ENCODE peak calls at places on chromosome 19, in six cellular contexts. One of them, this sample, is unnamed.

GRCh38 chr19:19349365-19349764 is 28.7 kb downstream of the MAU2 start:
- DNase-seq in left ventricle myocardium inferior: no peak
- DNase-seq in HCT116: no peak
- DNase-seq in heart left ventricle: no peak
- DNase-seq in prostate gland: no peak
- DNase-seq in progenitor cell of endocrine pancreas: no peak
- DNase-seq in this sample: no peak

GRCh38 chr19:46693760-46694159 is 23.2 kb downstream of the PRKD2 start:
- DNase-seq in left ventricle myocardium inferior: no peak
- DNase-seq in HCT116: no peak
- DNase-seq in heart left ventricle: peak; percentile 18
- DNase-seq in prostate gland: no peak
- DNase-seq in progenitor cell of endocrine pancreas: no peak
- DNase-seq in this sample: no peak

GRCh38 chr19:4577020-4577782 is 17.7 kb upstream of the SEMA6B start:
- DNase-seq in left ventricle myocardium inferior: no peak
- DNase-seq in HCT116: no peak
- DNase-seq in heart left ventricle: no peak
- DNase-seq in prostate gland: no peak
- DNase-seq in progenitor cell of endocrine pancreas: no peak
- DNase-seq in this sample: no peak

GRCh38 chr19:30857388-30857787 is 485.2 kb downstream of the ZNF536 start:
- DNase-seq in left ventricle myocardium inferior: no peak
- DNase-seq in HCT116: no peak
- DNase-seq in heart left ventricle: no peak
- DNase-seq in prostate gland: no peak
- DNase-seq in progenitor cell of endocrine pancreas: no peak
- DNase-seq in this sample: no peak

GRCh38 chr19:10604460-10604980 is 17.4 kb upstream of the AP1M2 start:
- DNase-seq in left ventricle myocardium inferior: peak; percentile 31
- DNase-seq in HCT116: no peak
- DNase-seq in heart left ventricle: no peak
- DNase-seq in prostate gland: no peak
- DNase-seq in progenitor cell of endocrine pancreas: no peak
- DNase-seq in this sample: no peak

GRCh38 chr19:870963-871401 is 11.5 kb downstream of the CFD start:
- DNase-seq in left ventricle myocardium inferior: peak; percentile 80
- DNase-seq in HCT116: no peak
- DNase-seq in heart left ventricle: peak; percentile 89
- DNase-seq in prostate gland: no peak
- DNase-seq in progenitor cell of endocrine pancreas: no peak
- DNase-seq in this sample: no peak

GRCh38 chr19:1001538-1002166 is 1.4 kb downstream of the GRIN3B start:
- DNase-seq in left ventricle myocardium inferior: no peak
- DNase-seq in HCT116: no peak
- DNase-seq in heart left ventricle: no peak
- DNase-seq in prostate gland: no peak
- DNase-seq in progenitor cell of endocrine pancreas: peak; percentile 69
- DNase-seq in this sample: peak; percentile 67

GRCh38 chr19:39506944-39507714 is 7.8 kb upstream of the SELENOV start:
- DNase-seq in left ventricle myocardium inferior: no peak
- DNase-seq in HCT116: no peak
- DNase-seq in heart left ventricle: peak; percentile 32
- DNase-seq in prostate gland: no peak
- DNase-seq in progenitor cell of endocrine pancreas: peak; percentile 44
- DNase-seq in this sample: peak; percentile 18

GRCh38 chr19:48918801-48919247 is 14.7 kb upstream of the DHDH start:
- DNase-seq in left ventricle myocardium inferior: no peak
- DNase-seq in HCT116: no peak
- DNase-seq in heart left ventricle: no peak
- DNase-seq in prostate gland: no peak
- DNase-seq in progenitor cell of endocrine pancreas: no peak
- DNase-seq in this sample: no peak

GRCh38 chr19:30757836-30758617 is 385.8 kb downstream of the ZNF536 start:
- DNase-seq in left ventricle myocardium inferior: no peak
- DNase-seq in HCT116: no peak
- DNase-seq in heart left ventricle: no peak
- DNase-seq in prostate gland: no peak
- DNase-seq in progenitor cell of endocrine pancreas: no peak
- DNase-seq in this sample: no peak

GRCh38 chr19:50639121-50640112 is at the start of gene SYT3:
- DNase-seq in left ventricle myocardium inferior: peak; percentile 36
- DNase-seq in HCT116: no peak
- DNase-seq in heart left ventricle: peak; percentile 58
- DNase-seq in prostate gland: peak; percentile 29
- DNase-seq in progenitor cell of endocrine pancreas: peak; percentile 38
- DNase-seq in this sample: peak; percentile 17

GRCh38 chr19:29805026-29805925 is 6.5 kb upstream of the CCNE1 start:
- DNase-seq in left ventricle myocardium inferior: no peak
- DNase-seq in HCT116: no peak
- DNase-seq in heart left ventricle: no peak
- DNase-seq in prostate gland: no peak
- DNase-seq in progenitor cell of endocrine pancreas: no peak
- DNase-seq in this sample: no peak

GRCh38 chr19:39550197-39550596 is 10.2 kb upstream of the EID2 start:
- DNase-seq in left ventricle myocardium inferior: no peak
- DNase-seq in HCT116: no peak
- DNase-seq in heart left ventricle: no peak
- DNase-seq in prostate gland: no peak
- DNase-seq in progenitor cell of endocrine pancreas: no peak
- DNase-seq in this sample: no peak

GRCh38 chr19:1264801-1265610 is 4.1 kb upstream of the CIRBP start:
- DNase-seq in left ventricle myocardium inferior: peak; percentile 72
- DNase-seq in HCT116: no peak
- DNase-seq in heart left ventricle: peak; percentile 82
- DNase-seq in prostate gland: peak; percentile 23
- DNase-seq in progenitor cell of endocrine pancreas: no peak
- DNase-seq in this sample: peak; percentile 78

GRCh38 chr19:47035127-47035494 is 13.3 kb downstream of the TMEM160 start:
- DNase-seq in left ventricle myocardium inferior: no peak
- DNase-seq in HCT116: no peak
- DNase-seq in heart left ventricle: peak; percentile 20
- DNase-seq in prostate gland: no peak
- DNase-seq in progenitor cell of endocrine pancreas: no peak
- DNase-seq in this sample: no peak

GRCh38 chr19:55270172-55270942 is 9.6 kb downstream of the HSPBP1 start:
- DNase-seq in left ventricle myocardium inferior: no peak
- DNase-seq in HCT116: no peak
- DNase-seq in heart left ventricle: no peak
- DNase-seq in prostate gland: no peak
- DNase-seq in progenitor cell of endocrine pancreas: no peak
- DNase-seq in this sample: no peak

GRCh38 chr19:12777217-12778019 is 2.1 kb upstream of the HOOK2 start:
- DNase-seq in left ventricle myocardium inferior: peak; percentile 82
- DNase-seq in HCT116: no peak
- DNase-seq in heart left ventricle: peak; percentile 88
- DNase-seq in prostate gland: peak; percentile 69
- DNase-seq in progenitor cell of endocrine pancreas: peak; percentile 76
- DNase-seq in this sample: peak; percentile 87

GRCh38 chr19:1811472-1811894 is 593 bp downstream of the ATP8B3 start:
- DNase-seq in left ventricle myocardium inferior: peak; percentile 41
- DNase-seq in HCT116: peak; percentile 90
- DNase-seq in heart left ventricle: peak; percentile 56
- DNase-seq in prostate gland: peak; percentile 46
- DNase-seq in progenitor cell of endocrine pancreas: no peak
- DNase-seq in this sample: peak; percentile 74

GRCh38 chr19:538641-539428 is 5.0 kb upstream of the GZMM start:
- DNase-seq in left ventricle myocardium inferior: no peak
- DNase-seq in HCT116: no peak
- DNase-seq in heart left ventricle: no peak
- DNase-seq in prostate gland: no peak
- DNase-seq in progenitor cell of endocrine pancreas: no peak
- DNase-seq in this sample: no peak

GRCh38 chr19:51421229-51422052 is 4.0 kb upstream of the SIGLEC10 start:
- DNase-seq in left ventricle myocardium inferior: no peak
- DNase-seq in HCT116: no peak
- DNase-seq in heart left ventricle: no peak
- DNase-seq in prostate gland: no peak
- DNase-seq in progenitor cell of endocrine pancreas: no peak
- DNase-seq in this sample: no peak

GRCh38 chr19:4803736-4804695 is 12.5 kb downstream of the FEM1A start:
- DNase-seq in left ventricle myocardium inferior: no peak
- DNase-seq in HCT116: peak; percentile 41
- DNase-seq in heart left ventricle: peak; percentile 65
- DNase-seq in prostate gland: peak; percentile 58
- DNase-seq in progenitor cell of endocrine pancreas: peak; percentile 73
- DNase-seq in this sample: peak; percentile 57

GRCh38 chr19:28492616-28493015 is 720.3 kb downstream of the UQCRFS1 start:
- DNase-seq in left ventricle myocardium inferior: no peak
- DNase-seq in HCT116: no peak
- DNase-seq in heart left ventricle: no peak
- DNase-seq in prostate gland: no peak
- DNase-seq in progenitor cell of endocrine pancreas: no peak
- DNase-seq in this sample: no peak

GRCh38 chr19:11624064-11624463 is 26.8 kb downstream of the ZNF627 start:
- DNase-seq in left ventricle myocardium inferior: no peak
- DNase-seq in HCT116: no peak
- DNase-seq in heart left ventricle: no peak
- DNase-seq in prostate gland: no peak
- DNase-seq in progenitor cell of endocrine pancreas: no peak
- DNase-seq in this sample: no peak

GRCh38 chr19:39325778-39326680 is 5.4 kb upstream of the LRFN1 start:
- DNase-seq in left ventricle myocardium inferior: no peak
- DNase-seq in HCT116: peak; percentile 51
- DNase-seq in heart left ventricle: no peak
- DNase-seq in prostate gland: no peak
- DNase-seq in progenitor cell of endocrine pancreas: no peak
- DNase-seq in this sample: no peak

GRCh38 chr19:49889687-49890348 is 6.9 kb downstream of the IL4I1 start:
- DNase-seq in left ventricle myocardium inferior: peak; percentile 74
- DNase-seq in HCT116: peak; percentile 53
- DNase-seq in heart left ventricle: peak; percentile 80
- DNase-seq in prostate gland: peak; percentile 51
- DNase-seq in progenitor cell of endocrine pancreas: peak; percentile 49
- DNase-seq in this sample: peak; percentile 81

GRCh38 chr19:41166888-41167804 is 25.9 kb upstream of the CYP2S1 start:
- DNase-seq in left ventricle myocardium inferior: no peak
- DNase-seq in HCT116: no peak
- DNase-seq in heart left ventricle: no peak
- DNase-seq in prostate gland: no peak
- DNase-seq in progenitor cell of endocrine pancreas: no peak
- DNase-seq in this sample: peak; percentile 83

GRCh38 chr19:32231691-32232090 is 113.7 kb upstream of the ZNF507 start:
- DNase-seq in left ventricle myocardium inferior: no peak
- DNase-seq in HCT116: no peak
- DNase-seq in heart left ventricle: no peak
- DNase-seq in prostate gland: no peak
- DNase-seq in progenitor cell of endocrine pancreas: no peak
- DNase-seq in this sample: no peak

GRCh38 chr19:32652893-32653625 is 21.9 kb downstream of the ANKRD27 start:
- DNase-seq in left ventricle myocardium inferior: peak; percentile 81
- DNase-seq in HCT116: no peak
- DNase-seq in heart left ventricle: peak; percentile 91
- DNase-seq in prostate gland: peak; percentile 16
- DNase-seq in progenitor cell of endocrine pancreas: no peak
- DNase-seq in this sample: peak; percentile 65

GRCh38 chr19:5339470-5339949 is 1.1 kb downstream of the PTPRS start:
- DNase-seq in left ventricle myocardium inferior: no peak
- DNase-seq in HCT116: no peak
- DNase-seq in heart left ventricle: no peak
- DNase-seq in prostate gland: no peak
- DNase-seq in progenitor cell of endocrine pancreas: no peak
- DNase-seq in this sample: no peak

GRCh38 chr19:21463449-21464105 is 41.8 kb upstream of the ZNF429 start:
- DNase-seq in left ventricle myocardium inferior: peak; percentile 42
- DNase-seq in HCT116: no peak
- DNase-seq in heart left ventricle: peak; percentile 73
- DNase-seq in prostate gland: peak; percentile 63
- DNase-seq in progenitor cell of endocrine pancreas: peak; percentile 63
- DNase-seq in this sample: peak; percentile 67

GRCh38 chr19:12350185-12350889 is 15.1 kb downstream of the ZNF442 start:
- DNase-seq in left ventricle myocardium inferior: no peak
- DNase-seq in HCT116: no peak
- DNase-seq in heart left ventricle: no peak
- DNase-seq in prostate gland: no peak
- DNase-seq in progenitor cell of endocrine pancreas: no peak
- DNase-seq in this sample: no peak

DNA sequence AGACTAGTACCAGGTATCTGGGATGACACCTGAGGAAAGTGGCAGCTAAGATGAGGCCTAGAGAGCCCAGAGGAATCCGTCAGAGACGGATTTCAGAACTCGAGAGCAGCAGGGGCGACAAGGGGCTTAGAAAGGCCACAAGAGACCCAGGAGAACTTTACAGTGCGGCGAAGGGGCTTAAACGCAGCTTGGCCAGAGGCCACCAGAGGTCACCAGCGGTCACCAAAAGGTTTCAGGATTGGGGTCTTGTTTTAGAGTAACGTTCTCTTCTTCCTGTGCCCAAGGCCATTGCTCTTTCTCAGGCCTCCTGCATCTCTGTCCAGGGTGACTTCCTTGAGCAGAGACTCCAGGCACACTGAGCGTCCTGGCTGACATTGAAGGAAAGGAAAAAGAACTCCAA is 2.2 kb downstream of the ZSCAN22 start:
- DNase-seq in left ventricle myocardium inferior: no peak
- DNase-seq in HCT116: no peak
- DNase-seq in heart left ventricle: no peak
- DNase-seq in prostate gland: no peak
- DNase-seq in progenitor cell of endocrine pancreas: peak; percentile 28
- DNase-seq in this sample: no peak
- TF ChIP-seq CTCF in left ventricle myocardium inferior: no peak
- TF ChIP-seq CTCF in HCT116: peak; percentile 37
- TF ChIP-seq CTCF in heart left ventricle: no peak
- TF ChIP-seq CTCF in prostate gland: no peak
- TF ChIP-seq CTCF in progenitor cell of endocrine pancreas: peak; percentile 60
- TF ChIP-seq CTCF in this sample: no peak

GRCh38 chr19:35740423-35741215 is 1.6 kb downstream of the IGFLR1 start:
- DNase-seq in left ventricle myocardium inferior: peak; percentile 99
- DNase-seq in HCT116: peak; percentile 87
- DNase-seq in heart left ventricle: peak; percentile 99
- DNase-seq in prostate gland: peak; percentile 97
- DNase-seq in progenitor cell of endocrine pancreas: peak; percentile 94
- DNase-seq in this sample: peak; percentile 98
- TF ChIP-seq CTCF in left ventricle myocardium inferior: peak; percentile 20
- TF ChIP-seq CTCF in HCT116: no peak
- TF ChIP-seq CTCF in heart left ventricle: no peak
- TF ChIP-seq CTCF in prostate gland: no peak
- TF ChIP-seq CTCF in progenitor cell of endocrine pancreas: peak; percentile 52
- TF ChIP-seq CTCF in this sample: peak; percentile 26

DNA sequence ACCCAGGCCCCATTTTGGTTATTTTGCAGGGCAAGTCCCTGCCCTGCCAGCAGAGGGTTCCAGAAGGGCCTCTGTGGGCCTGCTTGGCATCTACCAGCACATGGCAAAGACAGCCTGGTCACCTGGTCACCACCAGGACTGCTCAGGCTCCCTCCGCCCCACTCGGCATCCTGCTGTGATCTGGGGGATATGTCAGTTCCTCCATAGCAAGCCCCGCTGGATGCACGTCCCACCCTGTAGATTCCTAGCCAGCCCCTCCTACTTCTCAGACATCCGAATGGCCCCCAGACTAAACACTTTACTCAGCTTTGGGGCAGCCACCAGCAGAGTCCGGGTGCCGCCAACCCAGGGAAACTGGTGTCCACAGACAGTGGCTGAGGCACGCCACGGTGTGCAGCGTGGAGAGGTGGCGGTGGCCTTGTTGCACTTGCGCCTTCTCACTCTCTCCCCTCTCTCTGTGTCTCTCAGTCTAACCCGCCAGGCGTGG is 31.8 kb upstream of the USE1 start:
- DNase-seq in left ventricle myocardium inferior: no peak
- DNase-seq in HCT116: no peak
- DNase-seq in heart left ventricle: no peak
- DNase-seq in prostate gland: no peak
- DNase-seq in progenitor cell of endocrine pancreas: no peak
- DNase-seq in this sample: no peak
- TF ChIP-seq CTCF in left ventricle myocardium inferior: no peak
- TF ChIP-seq CTCF in HCT116: peak; percentile 13
- TF ChIP-seq CTCF in heart left ventricle: no peak
- TF ChIP-seq CTCF in prostate gland: no peak
- TF ChIP-seq CTCF in progenitor cell of endocrine pancreas: no peak
- TF ChIP-seq CTCF in this sample: no peak

GRCh38 chr19:17806945-17807344 is 12.0 kb downstream of the B3GNT3 start:
- DNase-seq in left ventricle myocardium inferior: no peak
- DNase-seq in HCT116: no peak
- DNase-seq in heart left ventricle: no peak
- DNase-seq in prostate gland: no peak
- DNase-seq in progenitor cell of endocrine pancreas: no peak
- DNase-seq in this sample: no peak
- TF ChIP-seq CTCF in left ventricle myocardium inferior: no peak
- TF ChIP-seq CTCF in HCT116: no peak
- TF ChIP-seq CTCF in heart left ventricle: no peak
- TF ChIP-seq CTCF in prostate gland: no peak
- TF ChIP-seq CTCF in progenitor cell of endocrine pancreas: no peak
- TF ChIP-seq CTCF in this sample: no peak